ENCODE peak calls at places on chromosomes 16 and 17, in eight cellular contexts. One of them, this sample, is unnamed.

GRCh38 chr17:81365148-81365600 is 30.1 kb upstream of the BAHCC1 start:
- DNase-seq in fibroblast of lung: peak
- DNase-seq in GM12865: no peak
- DNase-seq in PC-3: peak
- DNase-seq in brain microvascular endothelial cell: peak
- DNase-seq in stomach: peak
- DNase-seq in lower leg skin: no peak
- DNase-seq in HFF-Myc: no peak
- DNase-seq in this sample: no peak

GRCh38 chr16:30030841-30031413 is at the start of gene TLCD3B:
- DNase-seq in fibroblast of lung: no peak
- DNase-seq in GM12865: no peak
- DNase-seq in PC-3: no peak
- DNase-seq in brain microvascular endothelial cell: no peak
- DNase-seq in stomach: no peak
- DNase-seq in lower leg skin: no peak
- DNase-seq in HFF-Myc: no peak
- DNase-seq in this sample: no peak

GRCh38 chr17:1495265-1495664 is 2.8 kb upstream of the MYO1C start:
- DNase-seq in fibroblast of lung: peak
- DNase-seq in GM12865: no peak
- DNase-seq in PC-3: no peak
- DNase-seq in brain microvascular endothelial cell: no peak
- DNase-seq in stomach: no peak
- DNase-seq in lower leg skin: no peak
- DNase-seq in HFF-Myc: no peak
- DNase-seq in this sample: no peak

GRCh38 chr17:81509048-81509686 is 3.4 kb downstream of the ACTG1 start:
- DNase-seq in fibroblast of lung: no peak
- DNase-seq in GM12865: peak
- DNase-seq in PC-3: peak
- DNase-seq in brain microvascular endothelial cell: no peak
- DNase-seq in stomach: no peak
- DNase-seq in lower leg skin: no peak
- DNase-seq in HFF-Myc: no peak
- DNase-seq in this sample: no peak

GRCh38 chr17:73282629-73283028 is 20.9 kb upstream of the CPSF4L start:
- DNase-seq in fibroblast of lung: no peak
- DNase-seq in GM12865: no peak
- DNase-seq in PC-3: no peak
- DNase-seq in brain microvascular endothelial cell: no peak
- DNase-seq in stomach: no peak
- DNase-seq in lower leg skin: no peak
- DNase-seq in HFF-Myc: no peak
- DNase-seq in this sample: no peak

GRCh38 chr16:84443166-84443802 is 61.2 kb downstream of the MEAK7 start:
- DNase-seq in fibroblast of lung: no peak
- DNase-seq in GM12865: no peak
- DNase-seq in PC-3: no peak
- DNase-seq in brain microvascular endothelial cell: no peak
- DNase-seq in stomach: no peak
- DNase-seq in lower leg skin: no peak
- DNase-seq in HFF-Myc: no peak
- DNase-seq in this sample: no peak

GRCh38 chr17:74329378-74329777 is 3.4 kb downstream of the KIF19 start:
- DNase-seq in fibroblast of lung: no peak
- DNase-seq in GM12865: no peak
- DNase-seq in PC-3: no peak
- DNase-seq in brain microvascular endothelial cell: no peak
- DNase-seq in stomach: no peak
- DNase-seq in lower leg skin: no peak
- DNase-seq in HFF-Myc: no peak
- DNase-seq in this sample: no peak

GRCh38 chr17:34539881-34540280 is 39.5 kb upstream of the TMEM132E start:
- DNase-seq in fibroblast of lung: no peak
- DNase-seq in GM12865: no peak
- DNase-seq in PC-3: no peak
- DNase-seq in brain microvascular endothelial cell: no peak
- DNase-seq in stomach: no peak
- DNase-seq in lower leg skin: no peak
- DNase-seq in HFF-Myc: no peak
- DNase-seq in this sample: no peak

GRCh38 chr17:41334385-41334784 is 16.2 kb downstream of the KRT33A start:
- DNase-seq in fibroblast of lung: no peak
- DNase-seq in GM12865: peak
- DNase-seq in PC-3: no peak
- DNase-seq in brain microvascular endothelial cell: no peak
- DNase-seq in stomach: no peak
- DNase-seq in lower leg skin: no peak
- DNase-seq in HFF-Myc: no peak
- DNase-seq in this sample: no peak

GRCh38 chr16:24508614-24509013 is 30.8 kb upstream of the RBBP6 start:
- DNase-seq in fibroblast of lung: peak
- DNase-seq in GM12865: no peak
- DNase-seq in PC-3: no peak
- DNase-seq in brain microvascular endothelial cell: peak
- DNase-seq in stomach: no peak
- DNase-seq in lower leg skin: no peak
- DNase-seq in HFF-Myc: no peak
- DNase-seq in this sample: no peak

GRCh38 chr17:39239640-39240314 is 14.0 kb upstream of the STAC2 start:
- DNase-seq in fibroblast of lung: no peak
- DNase-seq in GM12865: peak
- DNase-seq in PC-3: peak
- DNase-seq in brain microvascular endothelial cell: no peak
- DNase-seq in stomach: peak
- DNase-seq in lower leg skin: no peak
- DNase-seq in HFF-Myc: no peak
- DNase-seq in this sample: no peak

DNA sequence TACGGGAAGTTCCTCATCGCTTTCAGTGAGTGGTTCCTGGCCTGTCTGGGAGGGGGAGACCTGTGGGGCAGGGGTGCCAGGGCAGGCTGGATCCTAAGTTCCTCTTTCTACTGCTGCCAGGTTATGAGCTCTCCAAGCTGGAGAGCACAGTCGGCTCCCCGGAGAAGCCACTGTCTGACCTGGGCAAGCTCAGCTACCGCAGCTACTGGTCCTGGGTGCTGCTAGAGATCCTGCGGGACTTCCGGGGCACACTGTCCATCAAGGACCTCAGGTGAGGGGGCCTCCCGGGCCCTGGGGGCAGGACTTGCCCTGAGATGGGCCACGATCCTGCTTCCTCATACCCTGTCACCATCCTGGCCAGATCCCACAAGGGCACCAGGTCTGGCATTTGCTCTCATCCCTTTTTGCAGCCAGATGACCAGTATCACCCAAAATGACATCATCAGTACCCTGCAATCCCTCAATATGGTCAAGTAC is 5.2 kb downstream of the PRSS8 start:
- DNase-seq in fibroblast of lung: no peak
- DNase-seq in GM12865: no peak
- DNase-seq in PC-3: no peak
- DNase-seq in brain microvascular endothelial cell: no peak
- DNase-seq in stomach: no peak
- DNase-seq in lower leg skin: no peak
- DNase-seq in HFF-Myc: no peak
- DNase-seq in this sample: no peak
- H3K4me3 ChIP-seq in fibroblast of lung: no peak
- H3K4me3 ChIP-seq in GM12865: no peak
- H3K4me3 ChIP-seq in PC-3: no peak
- H3K4me3 ChIP-seq in brain microvascular endothelial cell: no peak
- H3K4me3 ChIP-seq in stomach: no peak
- H3K4me3 ChIP-seq in lower leg skin: no peak
- H3K4me3 ChIP-seq in HFF-Myc: no peak
- H3K4me3 ChIP-seq in this sample: no peak

GRCh38 chr17:56175299-56175935 is 22.1 kb downstream of the ANKFN1 start:
- DNase-seq in fibroblast of lung: peak
- DNase-seq in GM12865: peak
- DNase-seq in PC-3: no peak
- DNase-seq in brain microvascular endothelial cell: no peak
- DNase-seq in stomach: no peak
- DNase-seq in lower leg skin: no peak
- DNase-seq in HFF-Myc: no peak
- DNase-seq in this sample: no peak

GRCh38 chr17:56173958-56174357 is 20.7 kb downstream of the ANKFN1 start:
- DNase-seq in fibroblast of lung: peak
- DNase-seq in GM12865: no peak
- DNase-seq in PC-3: no peak
- DNase-seq in brain microvascular endothelial cell: no peak
- DNase-seq in stomach: no peak
- DNase-seq in lower leg skin: no peak
- DNase-seq in HFF-Myc: no peak
- DNase-seq in this sample: peak

GRCh38 chr17:56174421-56174820 is 21.1 kb downstream of the ANKFN1 start:
- DNase-seq in fibroblast of lung: no peak
- DNase-seq in GM12865: no peak
- DNase-seq in PC-3: no peak
- DNase-seq in brain microvascular endothelial cell: no peak
- DNase-seq in stomach: no peak
- DNase-seq in lower leg skin: no peak
- DNase-seq in HFF-Myc: no peak
- DNase-seq in this sample: peak

GRCh38 chr17:56176101-56176500 is 22.8 kb downstream of the ANKFN1 start:
- DNase-seq in fibroblast of lung: peak
- DNase-seq in GM12865: no peak
- DNase-seq in PC-3: no peak
- DNase-seq in brain microvascular endothelial cell: no peak
- DNase-seq in stomach: no peak
- DNase-seq in lower leg skin: no peak
- DNase-seq in HFF-Myc: no peak
- DNase-seq in this sample: no peak

DNA sequence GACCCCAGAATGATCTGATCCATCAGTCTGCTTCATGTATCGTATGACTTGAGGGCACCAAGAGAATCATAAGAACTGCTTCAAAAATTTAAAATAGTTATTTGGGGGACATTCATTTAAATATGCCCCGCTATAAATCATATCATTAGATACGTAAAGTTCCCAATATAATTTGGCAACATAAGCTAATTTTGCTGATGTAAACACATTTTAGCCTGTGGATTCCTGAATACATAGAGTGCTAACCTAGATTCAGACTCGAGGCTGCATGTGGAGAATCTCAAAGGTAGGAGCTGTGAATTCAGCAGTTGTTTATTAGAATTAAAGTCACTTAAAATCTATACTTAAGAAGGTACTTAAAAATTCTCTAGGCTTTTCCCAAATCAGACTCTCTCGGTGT is 24.9 kb downstream of the ANKFN1 start:
- DNase-seq in fibroblast of lung: no peak
- DNase-seq in GM12865: no peak
- DNase-seq in PC-3: no peak
- DNase-seq in brain microvascular endothelial cell: no peak
- DNase-seq in stomach: no peak
- DNase-seq in lower leg skin: no peak
- DNase-seq in HFF-Myc: no peak
- DNase-seq in this sample: no peak
- H3K4me3 ChIP-seq in fibroblast of lung: no peak
- H3K4me3 ChIP-seq in GM12865: no peak
- H3K4me3 ChIP-seq in PC-3: no peak
- H3K4me3 ChIP-seq in brain microvascular endothelial cell: no peak
- H3K4me3 ChIP-seq in stomach: no peak
- H3K4me3 ChIP-seq in lower leg skin: no peak
- H3K4me3 ChIP-seq in HFF-Myc: no peak
- H3K4me3 ChIP-seq in this sample: no peak

GRCh38 chr17:7929158-7930029 is at the start of gene KCNAB3:
- DNase-seq in fibroblast of lung: peak
- DNase-seq in GM12865: peak
- DNase-seq in PC-3: no peak
- DNase-seq in brain microvascular endothelial cell: peak
- DNase-seq in stomach: no peak
- DNase-seq in lower leg skin: no peak
- DNase-seq in HFF-Myc: peak
- DNase-seq in this sample: no peak
- H3K4me3 ChIP-seq in fibroblast of lung: peak
- H3K4me3 ChIP-seq in GM12865: no peak
- H3K4me3 ChIP-seq in PC-3: peak
- H3K4me3 ChIP-seq in brain microvascular endothelial cell: peak
- H3K4me3 ChIP-seq in stomach: peak
- H3K4me3 ChIP-seq in lower leg skin: no peak
- H3K4me3 ChIP-seq in HFF-Myc: peak
- H3K4me3 ChIP-seq in this sample: peak

DNA sequence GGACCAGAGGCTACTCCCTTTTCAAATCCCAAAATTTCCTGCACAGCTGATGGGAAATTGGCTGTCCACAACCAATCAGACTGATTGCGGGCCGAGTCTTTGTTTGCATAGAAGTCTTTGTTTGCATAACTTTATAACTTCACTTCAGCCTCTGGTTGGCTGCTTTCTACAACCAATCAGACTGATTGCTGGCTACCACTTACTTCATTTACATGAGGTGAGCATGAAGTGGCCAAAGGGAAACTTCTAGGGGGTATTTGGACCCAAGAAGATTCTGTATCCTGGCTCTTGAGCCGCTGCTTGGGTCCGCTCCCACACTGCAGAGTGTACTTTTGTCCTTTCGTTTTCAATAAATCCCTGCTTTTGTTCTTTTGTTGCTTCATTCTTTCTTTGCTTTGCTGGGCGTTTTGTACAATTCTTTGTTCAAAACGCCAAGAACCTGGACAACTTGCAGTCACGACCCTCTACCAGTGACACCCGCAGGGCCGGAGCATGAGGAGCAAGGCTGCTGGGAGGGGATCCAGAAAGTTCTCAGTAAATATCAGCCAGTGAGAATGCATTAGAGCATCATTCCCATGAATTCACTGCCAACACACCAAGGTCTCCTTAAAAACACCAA is 67.5 kb downstream of the IQCK start:
- DNase-seq in fibroblast of lung: peak
- DNase-seq in GM12865: no peak
- DNase-seq in PC-3: no peak
- DNase-seq in brain microvascular endothelial cell: no peak
- DNase-seq in stomach: no peak
- DNase-seq in lower leg skin: no peak
- DNase-seq in HFF-Myc: no peak
- DNase-seq in this sample: no peak
- H3K4me3 ChIP-seq in fibroblast of lung: peak
- H3K4me3 ChIP-seq in GM12865: no peak
- H3K4me3 ChIP-seq in PC-3: no peak
- H3K4me3 ChIP-seq in brain microvascular endothelial cell: no peak
- H3K4me3 ChIP-seq in stomach: no peak
- H3K4me3 ChIP-seq in lower leg skin: no peak
- H3K4me3 ChIP-seq in HFF-Myc: no peak
- H3K4me3 ChIP-seq in this sample: no peak

DNA sequence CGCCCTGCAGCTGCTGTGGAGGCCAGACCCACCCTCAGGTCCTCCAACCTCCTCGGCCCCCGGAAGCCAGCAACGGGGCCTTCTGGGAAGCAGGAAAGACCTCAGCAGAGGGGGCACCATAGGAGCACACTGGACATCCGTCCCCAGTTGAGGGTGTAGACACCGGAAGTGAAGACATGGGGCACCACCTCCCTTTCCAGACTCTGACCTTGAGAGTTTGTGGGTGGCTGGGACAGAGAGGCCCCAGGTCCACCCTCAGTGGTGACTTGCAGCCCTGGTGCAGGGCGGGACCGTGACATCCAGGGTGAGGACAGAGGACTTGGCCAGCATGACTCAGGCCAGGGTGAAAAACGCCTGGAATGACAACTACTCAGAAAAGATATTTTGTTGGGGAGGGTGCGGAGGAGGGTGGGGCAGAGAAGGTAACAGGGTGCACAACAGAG is 19.9 kb downstream of the CEP295NL start:
- DNase-seq in fibroblast of lung: peak
- DNase-seq in GM12865: no peak
- DNase-seq in PC-3: peak
- DNase-seq in brain microvascular endothelial cell: peak
- DNase-seq in stomach: peak
- DNase-seq in lower leg skin: peak
- DNase-seq in HFF-Myc: peak
- DNase-seq in this sample: peak
- H3K4me3 ChIP-seq in fibroblast of lung: peak
- H3K4me3 ChIP-seq in GM12865: no peak
- H3K4me3 ChIP-seq in PC-3: peak
- H3K4me3 ChIP-seq in brain microvascular endothelial cell: peak
- H3K4me3 ChIP-seq in stomach: peak
- H3K4me3 ChIP-seq in lower leg skin: no peak
- H3K4me3 ChIP-seq in HFF-Myc: peak
- H3K4me3 ChIP-seq in this sample: peak